ENCODE peak calls at places on chromosomes 11 and 22, in nine cellular contexts. One of them, this sample, is unnamed.
A peak's percentile ranks its signal among the peaks of the same experiment; 100 is the strongest.

GRCh38 chr22:39179401-39179827 is 26.9 kb upstream of the CBX7 start:
- DNase-seq in HFF-Myc: no peak
- DNase-seq in Caco-2: no peak
- DNase-seq in CD8-positive, alpha-beta T cell: no peak
- DNase-seq in GM12865: no peak
- DNase-seq in A549: no peak
- DNase-seq in MCF 10A: no peak
- DNase-seq in mucosa of descending colon: no peak
- DNase-seq in lower leg skin: peak; percentile 60
- DNase-seq in this sample: no peak

GRCh38 chr22:44181033-44181911 is 547 bp downstream of the PARVG start:
- DNase-seq in HFF-Myc: no peak
- DNase-seq in Caco-2: no peak
- DNase-seq in CD8-positive, alpha-beta T cell: peak; percentile 53
- DNase-seq in GM12865: peak; percentile 66
- DNase-seq in A549: no peak
- DNase-seq in MCF 10A: no peak
- DNase-seq in mucosa of descending colon: peak; percentile 52
- DNase-seq in lower leg skin: no peak
- DNase-seq in this sample: no peak

GRCh38 chr11:35602979-35603378 is 15.3 kb upstream of the FJX1 start:
- DNase-seq in HFF-Myc: no peak
- DNase-seq in Caco-2: no peak
- DNase-seq in CD8-positive, alpha-beta T cell: no peak
- DNase-seq in GM12865: no peak
- DNase-seq in A549: no peak
- DNase-seq in MCF 10A: no peak
- DNase-seq in mucosa of descending colon: no peak
- DNase-seq in lower leg skin: no peak
- DNase-seq in this sample: no peak

GRCh38 chr22:37303821-37304274 is 21.5 kb downstream of the CYTH4 start:
- DNase-seq in HFF-Myc: peak; percentile 81
- DNase-seq in Caco-2: no peak
- DNase-seq in CD8-positive, alpha-beta T cell: peak; percentile 37
- DNase-seq in GM12865: no peak
- DNase-seq in A549: peak; percentile 67
- DNase-seq in MCF 10A: peak; percentile 84
- DNase-seq in mucosa of descending colon: no peak
- DNase-seq in lower leg skin: no peak
- DNase-seq in this sample: no peak

GRCh38 chr11:69337211-69337721 is 43.3 kb downstream of the MYEOV start:
- DNase-seq in HFF-Myc: no peak
- DNase-seq in Caco-2: peak; percentile 61
- DNase-seq in CD8-positive, alpha-beta T cell: no peak
- DNase-seq in GM12865: peak; percentile 67
- DNase-seq in A549: no peak
- DNase-seq in MCF 10A: no peak
- DNase-seq in mucosa of descending colon: peak; percentile 54
- DNase-seq in lower leg skin: peak; percentile 60
- DNase-seq in this sample: no peak

GRCh38 chr11:10807629-10808552 is 835 bp downstream of the EIF4G2 start:
- DNase-seq in HFF-Myc: no peak
- DNase-seq in Caco-2: peak; percentile 53
- DNase-seq in CD8-positive, alpha-beta T cell: peak; percentile 36
- DNase-seq in GM12865: peak; percentile 62
- DNase-seq in A549: peak; percentile 45
- DNase-seq in MCF 10A: peak; percentile 49
- DNase-seq in mucosa of descending colon: peak; percentile 75
- DNase-seq in lower leg skin: peak; percentile 94
- DNase-seq in this sample: no peak

GRCh38 chr11:35146074-35146521 is 7.1 kb downstream of the CD44 start:
- DNase-seq in HFF-Myc: no peak
- DNase-seq in Caco-2: no peak
- DNase-seq in CD8-positive, alpha-beta T cell: no peak
- DNase-seq in GM12865: peak; percentile 91
- DNase-seq in A549: no peak
- DNase-seq in MCF 10A: peak; percentile 82
- DNase-seq in mucosa of descending colon: no peak
- DNase-seq in lower leg skin: no peak
- DNase-seq in this sample: no peak

GRCh38 chr11:34147581-34147980 is 42.2 kb downstream of the NAT10 start:
- DNase-seq in HFF-Myc: no peak
- DNase-seq in Caco-2: no peak
- DNase-seq in CD8-positive, alpha-beta T cell: no peak
- DNase-seq in GM12865: no peak
- DNase-seq in A549: no peak
- DNase-seq in MCF 10A: no peak
- DNase-seq in mucosa of descending colon: no peak
- DNase-seq in lower leg skin: no peak
- DNase-seq in this sample: no peak

DNA sequence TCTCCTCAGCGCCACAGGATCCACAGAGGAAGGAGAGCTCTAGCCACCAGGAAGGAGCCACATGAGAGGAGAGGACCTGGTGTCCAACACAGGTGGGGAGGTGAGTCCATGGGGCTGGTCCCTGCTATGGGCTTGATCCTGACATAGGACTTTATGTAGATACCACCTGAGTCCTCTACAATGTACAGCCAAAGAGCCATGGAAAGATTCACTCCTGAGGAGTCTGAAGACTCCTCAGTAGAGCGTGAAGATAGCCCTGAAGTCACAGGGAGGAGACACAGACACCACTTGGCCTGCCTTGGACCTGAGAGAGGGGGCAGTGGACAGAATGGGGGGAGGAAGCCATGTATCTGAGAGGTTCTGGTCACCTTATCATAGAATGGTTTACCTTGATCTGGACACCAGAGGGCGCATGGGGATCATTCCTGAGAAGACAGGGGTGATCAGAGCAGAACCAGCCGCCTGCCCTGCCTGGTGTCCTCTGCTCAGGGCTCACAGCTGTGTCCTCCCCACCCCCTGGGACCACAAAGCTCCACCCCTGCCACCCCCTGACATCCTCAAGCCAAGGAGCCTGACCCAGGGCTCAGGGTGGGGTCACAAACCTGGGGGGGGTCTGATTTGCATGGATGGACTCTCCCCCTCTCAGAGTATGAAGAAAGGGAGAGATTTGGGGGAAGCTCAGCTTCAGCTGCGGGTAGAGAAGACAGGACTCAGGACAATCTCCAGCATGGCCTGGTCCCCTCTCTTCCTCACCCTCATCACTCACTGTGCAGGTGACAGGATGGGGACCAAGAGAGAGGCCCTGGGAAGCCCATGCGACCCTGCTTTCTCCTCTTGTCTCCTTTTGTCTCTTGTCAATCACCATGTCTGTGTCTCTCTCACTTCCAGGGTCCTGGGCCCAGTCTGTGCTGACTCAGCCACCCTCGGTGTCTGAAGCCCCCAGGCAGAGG is 77.0 kb downstream of the ZNF280B start:
- DNase-seq in HFF-Myc: peak; percentile 20
- DNase-seq in Caco-2: peak; percentile 71
- DNase-seq in CD8-positive, alpha-beta T cell: peak; percentile 51
- DNase-seq in GM12865: peak; percentile 63
- DNase-seq in A549: peak; percentile 48
- DNase-seq in MCF 10A: peak; percentile 69
- DNase-seq in mucosa of descending colon: peak; percentile 48
- DNase-seq in lower leg skin: no peak
- DNase-seq in this sample: peak; percentile 56
- TF ChIP-seq CTCF in HFF-Myc: peak; percentile 69
- TF ChIP-seq CTCF in Caco-2: peak; percentile 77
- TF ChIP-seq CTCF in CD8-positive, alpha-beta T cell: peak; percentile 47
- TF ChIP-seq CTCF in GM12865: peak; percentile 55
- TF ChIP-seq CTCF in A549: peak; percentile 55
- TF ChIP-seq CTCF in MCF 10A: peak; percentile 60
- TF ChIP-seq CTCF in mucosa of descending colon: peak; percentile 26
- TF ChIP-seq CTCF in lower leg skin: no peak
- TF ChIP-seq CTCF in this sample: peak; percentile 62

GRCh38 chr11:40125054-40125453 is 1334.4 kb downstream of the LRRC4C start:
- DNase-seq in HFF-Myc: no peak
- DNase-seq in Caco-2: no peak
- DNase-seq in CD8-positive, alpha-beta T cell: no peak
- DNase-seq in GM12865: no peak
- DNase-seq in A549: no peak
- DNase-seq in MCF 10A: peak; percentile 12
- DNase-seq in mucosa of descending colon: no peak
- DNase-seq in lower leg skin: no peak
- DNase-seq in this sample: no peak

GRCh38 chr11:40132881-40133280 is 1326.6 kb downstream of the LRRC4C start:
- DNase-seq in HFF-Myc: no peak
- DNase-seq in Caco-2: no peak
- DNase-seq in CD8-positive, alpha-beta T cell: no peak
- DNase-seq in GM12865: no peak
- DNase-seq in A549: no peak
- DNase-seq in MCF 10A: no peak
- DNase-seq in mucosa of descending colon: no peak
- DNase-seq in lower leg skin: no peak
- DNase-seq in this sample: no peak

GRCh38 chr11:40130427-40130826 is 1329.0 kb downstream of the LRRC4C start:
- DNase-seq in HFF-Myc: no peak
- DNase-seq in Caco-2: no peak
- DNase-seq in CD8-positive, alpha-beta T cell: no peak
- DNase-seq in GM12865: peak; percentile 8
- DNase-seq in A549: no peak
- DNase-seq in MCF 10A: peak; percentile 12
- DNase-seq in mucosa of descending colon: no peak
- DNase-seq in lower leg skin: no peak
- DNase-seq in this sample: no peak

GRCh38 chr11:40133526-40133925 is 1325.9 kb downstream of the LRRC4C start:
- DNase-seq in HFF-Myc: no peak
- DNase-seq in Caco-2: no peak
- DNase-seq in CD8-positive, alpha-beta T cell: no peak
- DNase-seq in GM12865: no peak
- DNase-seq in A549: no peak
- DNase-seq in MCF 10A: no peak
- DNase-seq in mucosa of descending colon: no peak
- DNase-seq in lower leg skin: no peak
- DNase-seq in this sample: no peak

DNA sequence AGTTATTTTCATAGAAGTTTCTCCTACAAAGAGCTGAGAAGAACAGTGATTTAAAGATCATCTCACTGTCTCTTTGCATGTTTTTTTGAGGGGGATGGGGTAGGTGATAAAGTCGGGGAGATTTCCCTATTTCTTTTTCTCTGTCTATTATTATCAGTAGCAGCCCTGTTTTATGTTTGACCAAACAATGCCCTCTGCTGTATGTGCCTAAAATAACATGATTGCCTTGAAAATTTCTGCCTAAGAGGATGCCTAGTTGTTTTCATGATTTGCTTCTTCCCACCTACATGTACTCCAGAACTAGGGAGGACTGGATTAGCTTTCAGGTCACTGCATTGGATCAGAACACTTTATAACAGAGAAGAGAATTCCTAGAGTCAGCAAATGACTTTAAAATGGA is 1330.2 kb downstream of the LRRC4C start:
- DNase-seq in HFF-Myc: no peak
- DNase-seq in Caco-2: no peak
- DNase-seq in CD8-positive, alpha-beta T cell: no peak
- DNase-seq in GM12865: peak; percentile 1
- DNase-seq in A549: peak; percentile 9
- DNase-seq in MCF 10A: peak; percentile 34
- DNase-seq in mucosa of descending colon: no peak
- DNase-seq in lower leg skin: no peak
- DNase-seq in this sample: no peak
- TF ChIP-seq CTCF in HFF-Myc: no peak
- TF ChIP-seq CTCF in Caco-2: peak; percentile 39
- TF ChIP-seq CTCF in CD8-positive, alpha-beta T cell: no peak
- TF ChIP-seq CTCF in GM12865: peak; percentile 17
- TF ChIP-seq CTCF in A549: no peak
- TF ChIP-seq CTCF in MCF 10A: peak; percentile 57
- TF ChIP-seq CTCF in mucosa of descending colon: no peak
- TF ChIP-seq CTCF in lower leg skin: no peak
- TF ChIP-seq CTCF in this sample: peak; percentile 29

DNA sequence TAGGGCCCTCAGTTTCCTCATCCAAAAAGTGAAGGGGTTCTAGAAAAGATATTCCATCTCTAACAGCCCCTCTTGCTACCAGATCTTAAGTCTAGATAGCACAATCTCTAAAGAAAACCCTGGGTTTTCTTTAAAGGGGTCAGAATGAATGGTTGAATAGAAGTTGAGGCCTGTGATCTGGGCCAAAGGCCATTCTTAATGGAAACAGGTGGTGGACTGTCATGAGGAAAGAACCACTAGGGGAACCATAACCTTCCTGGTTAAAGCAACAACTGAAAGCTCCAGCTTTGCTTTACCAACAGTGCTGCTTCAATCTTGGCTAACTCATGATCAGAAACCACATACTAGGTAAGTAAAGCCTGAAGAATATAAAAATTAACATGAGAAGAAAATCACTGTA is 1.8 kb downstream of the CELF1 start:
- DNase-seq in HFF-Myc: no peak
- DNase-seq in Caco-2: no peak
- DNase-seq in CD8-positive, alpha-beta T cell: no peak
- DNase-seq in GM12865: peak; percentile 65
- DNase-seq in A549: peak; percentile 58
- DNase-seq in MCF 10A: peak; percentile 46
- DNase-seq in mucosa of descending colon: no peak
- DNase-seq in lower leg skin: no peak
- DNase-seq in this sample: no peak
- TF ChIP-seq CTCF in HFF-Myc: peak; percentile 49
- TF ChIP-seq CTCF in Caco-2: peak; percentile 41
- TF ChIP-seq CTCF in CD8-positive, alpha-beta T cell: no peak
- TF ChIP-seq CTCF in GM12865: peak; percentile 50
- TF ChIP-seq CTCF in A549: no peak
- TF ChIP-seq CTCF in MCF 10A: peak; percentile 21
- TF ChIP-seq CTCF in mucosa of descending colon: no peak
- TF ChIP-seq CTCF in lower leg skin: no peak
- TF ChIP-seq CTCF in this sample: peak; percentile 16

GRCh38 chr22:46792061-46792796 is 29.8 kb downstream of the TBC1D22A start:
- DNase-seq in HFF-Myc: no peak
- DNase-seq in Caco-2: peak; percentile 23
- DNase-seq in CD8-positive, alpha-beta T cell: no peak
- DNase-seq in GM12865: no peak
- DNase-seq in A549: no peak
- DNase-seq in MCF 10A: no peak
- DNase-seq in mucosa of descending colon: no peak
- DNase-seq in lower leg skin: peak; percentile 58
- DNase-seq in this sample: no peak

GRCh38 chr22:46794491-46794890 is 32.0 kb downstream of the TBC1D22A start:
- DNase-seq in HFF-Myc: no peak
- DNase-seq in Caco-2: peak; percentile 13
- DNase-seq in CD8-positive, alpha-beta T cell: no peak
- DNase-seq in GM12865: no peak
- DNase-seq in A549: no peak
- DNase-seq in MCF 10A: no peak
- DNase-seq in mucosa of descending colon: no peak
- DNase-seq in lower leg skin: no peak
- DNase-seq in this sample: no peak

GRCh38 chr22:46792841-46793261 is 30.4 kb downstream of the TBC1D22A start:
- DNase-seq in HFF-Myc: no peak
- DNase-seq in Caco-2: peak; percentile 17
- DNase-seq in CD8-positive, alpha-beta T cell: no peak
- DNase-seq in GM12865: no peak
- DNase-seq in A549: no peak
- DNase-seq in MCF 10A: no peak
- DNase-seq in mucosa of descending colon: no peak
- DNase-seq in lower leg skin: peak; percentile 78
- DNase-seq in this sample: no peak

GRCh38 chr22:46794067-46794466 is 31.6 kb downstream of the TBC1D22A start:
- DNase-seq in HFF-Myc: no peak
- DNase-seq in Caco-2: peak; percentile 27
- DNase-seq in CD8-positive, alpha-beta T cell: no peak
- DNase-seq in GM12865: no peak
- DNase-seq in A549: no peak
- DNase-seq in MCF 10A: no peak
- DNase-seq in mucosa of descending colon: no peak
- DNase-seq in lower leg skin: no peak
- DNase-seq in this sample: no peak

DNA sequence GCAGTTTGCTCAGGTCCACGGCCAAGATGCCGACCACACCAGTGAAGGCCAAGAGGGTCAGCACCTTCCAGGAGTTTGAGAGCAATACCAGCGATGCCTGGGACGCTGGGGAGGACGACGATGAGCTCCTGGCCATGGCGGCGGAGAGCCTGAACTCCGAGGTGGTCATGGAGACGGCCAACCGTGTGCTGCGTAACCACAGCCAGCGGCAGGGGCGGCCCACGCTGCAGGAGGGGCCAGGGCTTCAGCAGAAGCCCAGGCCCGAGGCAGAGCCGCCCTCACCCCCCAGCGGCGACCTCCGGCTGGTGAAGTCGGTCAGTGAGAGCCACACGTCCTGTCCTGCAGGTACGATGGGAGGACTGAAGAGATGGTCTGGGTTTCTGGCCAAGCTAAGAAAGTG is 31.0 kb downstream of the TBC1D22A start:
- DNase-seq in HFF-Myc: no peak
- DNase-seq in Caco-2: peak; percentile 16
- DNase-seq in CD8-positive, alpha-beta T cell: no peak
- DNase-seq in GM12865: no peak
- DNase-seq in A549: no peak
- DNase-seq in MCF 10A: no peak
- DNase-seq in mucosa of descending colon: no peak
- DNase-seq in lower leg skin: no peak
- DNase-seq in this sample: no peak
- TF ChIP-seq CTCF in HFF-Myc: no peak
- TF ChIP-seq CTCF in Caco-2: no peak
- TF ChIP-seq CTCF in CD8-positive, alpha-beta T cell: no peak
- TF ChIP-seq CTCF in GM12865: no peak
- TF ChIP-seq CTCF in A549: no peak
- TF ChIP-seq CTCF in MCF 10A: no peak
- TF ChIP-seq CTCF in mucosa of descending colon: no peak
- TF ChIP-seq CTCF in lower leg skin: no peak
- TF ChIP-seq CTCF in this sample: no peak